ENCODE peak calls at places on chromosomes 1 and 21, in ten cellular contexts. V is activated naive CD4-positive, alpha-beta T cell; T is NCI-H510A treated with DMSO at 0.1 percent for 48 hours; W is CD4-positive, CD25-positive, alpha-beta regulatory T cell; J is non-pigmented ciliary epithelial cell; H is cardiac muscle cell; P is activated T-cell treated with anti-CD3 and anti-CD28 coated beads for 4 hours; S is Daoy; R is NCI-H524; C is fibroblast of mammary gland. E is an unnamed sample.

GRCh38 chr1:31666290-31666963 is 21.8 kb upstream of the PEF1 start:
- DNase-seq in V (no peak), T (peak; percentile 4), W (no peak), J (peak; percentile 9), H (no peak), P (no peak), S (peak; percentile 82), R (peak; percentile 23), C (peak; percentile 33), E (peak; percentile 49)

GRCh38 chr21:46181953-46182547 is 2.2 kb downstream of the SPATC1L start:
- DNase-seq in V (no peak), T (no peak), W (no peak), J (no peak), H (no peak), P (no peak), S (no peak), R (no peak), C (no peak), E (no peak)

GRCh38 chr1:182687361-182687760 is 3.0 kb upstream of the RGS8 start:
- DNase-seq in V (no peak), T (peak; percentile 46), W (no peak), J (no peak), H (no peak), P (no peak), S (no peak), R (no peak), C (no peak), E (no peak)

GRCh38 chr1:181308098-181308497 is 175.2 kb upstream of the CACNA1E start:
- DNase-seq in V (no peak), T (no peak), W (no peak), J (no peak), H (no peak), P (no peak), S (no peak), R (no peak), C (no peak), E (no peak)

GRCh38 chr1:113812661-113813135 is 422 bp upstream of the RSBN1 start:
- DNase-seq in V (no peak), T (no peak), W (no peak), J (no peak), H (no peak), P (no peak), S (peak; percentile 23), R (no peak), C (no peak), E (peak; percentile 9)

GRCh38 chr1:183243190-183244065 is 57.4 kb downstream of the LAMC2 start:
- DNase-seq in V (no peak), T (no peak), W (no peak), J (no peak), H (no peak), P (no peak), S (no peak), R (no peak), C (peak; percentile 86), E (no peak)

GRCh38 chr1:161367684-161368398 is at the start of gene CFAP126:
- DNase-seq in V (no peak), T (peak; percentile 52), W (peak; percentile 66), J (peak; percentile 38), H (peak; percentile 65), P (peak; percentile 20), S (peak; percentile 66), R (peak; percentile 12), C (peak; percentile 82), E (peak; percentile 76)

GRCh38 chr21:41488080-41488479 is 19.9 kb downstream of the TMPRSS2 start:
- DNase-seq in V (no peak), T (no peak), W (peak; percentile 7), J (no peak), H (no peak), P (no peak), S (peak; percentile 49), R (no peak), C (no peak), E (no peak)

GRCh38 chr21:43331962-43332458 is 94.9 kb downstream of the SIK1 start:
- DNase-seq in V (no peak), T (peak; percentile 23), W (no peak), J (peak; percentile 60), H (no peak), P (no peak), S (peak; percentile 65), R (no peak), C (peak; percentile 86), E (no peak)

GRCh38 chr1:48916121-48917069 is 139.7 kb upstream of the BEND5 start:
- DNase-seq in V (no peak), T (peak; percentile 30), W (no peak), J (peak; percentile 30), H (peak; percentile 23), P (no peak), S (peak; percentile 43), R (peak; percentile 38), C (peak; percentile 73), E (peak; percentile 74)

GRCh38 chr21:41317458-41317857 is 857 bp downstream of the FAM3B start:
- DNase-seq in V (no peak), T (peak; percentile 58), W (no peak), J (no peak), H (no peak), P (no peak), S (no peak), R (no peak), C (no peak), E (no peak)

GRCh38 chr21:25657140-25657539 is 18.1 kb downstream of the JAM2 start:
- DNase-seq in V (no peak), T (no peak), W (no peak), J (no peak), H (no peak), P (no peak), S (no peak), R (no peak), C (no peak), E (no peak)

GRCh38 chr1:240526321-240526720 is 85.6 kb downstream of the GREM2 start:
- DNase-seq in V (no peak), T (no peak), W (no peak), J (no peak), H (peak; percentile 39), P (no peak), S (no peak), R (peak; percentile 90), C (no peak), E (no peak)

GRCh38 chr1:163035791-163036249 is 33.3 kb upstream of the RGS4 start:
- DNase-seq in V (no peak), T (no peak), W (no peak), J (peak; percentile 96), H (no peak), P (no peak), S (peak; percentile 94), R (no peak), C (peak; percentile 92), E (peak; percentile 66)

GRCh38 chr1:210237981-210238380 is 5.4 kb downstream of the SERTAD4 start:
- DNase-seq in V (no peak), T (no peak), W (no peak), J (no peak), H (no peak), P (no peak), S (no peak), R (no peak), C (no peak), E (no peak)

GRCh38 chr1:43232482-43232881 is 37.3 kb upstream of the TMEM125 start:
- DNase-seq in V (no peak), T (no peak), W (no peak), J (no peak), H (no peak), P (no peak), S (no peak), R (no peak), C (no peak), E (no peak)

GRCh38 chr1:113963281-113963906 is 15.9 kb upstream of the OLFML3 start:
- DNase-seq in V (no peak), T (no peak), W (peak; percentile 35), J (no peak), H (no peak), P (no peak), S (no peak), R (no peak), C (no peak), E (no peak)

GRCh38 chr1:108049083-108049819 is 84.3 kb upstream of the VAV3 start:
- DNase-seq in V (no peak), T (peak; percentile 24), W (peak; percentile 50), J (no peak), H (peak; percentile 27), P (no peak), S (peak; percentile 75), R (no peak), C (peak; percentile 44), E (no peak)

GRCh38 chr1:66431999-66432398 is 102.0 kb upstream of the SGIP1 start:
- DNase-seq in V (no peak), T (no peak), W (no peak), J (no peak), H (no peak), P (no peak), S (no peak), R (no peak), C (no peak), E (no peak)

GRCh38 chr1:192809286-192810252 is 730 bp downstream of the RGS2 start:
- DNase-seq in V (no peak), T (peak; percentile 88), W (peak; percentile 72), J (no peak), H (peak; percentile 54), P (peak; percentile 16), S (peak; percentile 59), R (no peak), C (peak; percentile 73), E (peak; percentile 56)

GRCh38 chr1:83034846-83035245 is 964.1 kb downstream of the TTLL7 start:
- DNase-seq in V (no peak), T (no peak), W (no peak), J (no peak), H (no peak), P (no peak), S (peak; percentile 6), R (no peak), C (peak; percentile 29), E (no peak)

GRCh38 chr1:2000850-2001249 is 2.7 kb downstream of the CFAP74 start:
- DNase-seq in V (no peak), T (no peak), W (no peak), J (no peak), H (no peak), P (no peak), S (no peak), R (no peak), C (no peak), E (no peak)

GRCh38 chr1:111197598-111198289 is 2.7 kb downstream of the DENND2D start:
- DNase-seq in V (peak; percentile 44), T (no peak), W (peak; percentile 88), J (no peak), H (peak; percentile 47), P (peak; percentile 54), S (no peak), R (no peak), C (no peak), E (no peak)

GRCh38 chr1:93715529-93716126 is 34.0 kb upstream of the BCAR3 start:
- DNase-seq in V (no peak), T (peak; percentile 96), W (peak; percentile 29), J (no peak), H (peak; percentile 49), P (no peak), S (peak; percentile 58), R (peak; percentile 89), C (no peak), E (peak; percentile 11)

GRCh38 chr1:18927082-18927653 is 24.8 kb upstream of the ALDH4A1 start:
- DNase-seq in V (no peak), T (no peak), W (peak; percentile 70), J (no peak), H (no peak), P (no peak), S (no peak), R (no peak), C (no peak), E (no peak)

GRCh38 chr1:32051706-32052105 is 21.0 kb upstream of the TMEM39B start:
- DNase-seq in V (no peak), T (no peak), W (no peak), J (no peak), H (no peak), P (no peak), S (no peak), R (no peak), C (no peak), E (no peak)

GRCh38 chr1:75172556-75172955 is 38.4 kb downstream of the LHX8 start:
- DNase-seq in V (no peak), T (no peak), W (no peak), J (no peak), H (no peak), P (no peak), S (no peak), R (no peak), C (no peak), E (no peak)

GRCh38 chr1:50474859-50475809 is 51.9 kb upstream of the DMRTA2 start:
- DNase-seq in V (no peak), T (no peak), W (no peak), J (no peak), H (no peak), P (no peak), S (peak; percentile 43), R (no peak), C (peak; percentile 7), E (no peak)